ENCODE peak calls at places on chromosomes 7 and 10, in six cellular contexts. One of them, this sample, is unnamed.

GRCh38 chr10:90378524-90379076 is 479.2 kb downstream of the HTR7 start:
- DNase-seq in brain pericyte: no peak
- DNase-seq in NCI-H2081: no peak
- DNase-seq in T follicular helper cell: no peak
- DNase-seq in posterior cingulate gyrus: no peak
- DNase-seq in Right ventricle myocardium superior: no peak
- DNase-seq in this sample: peak; percentile 25

GRCh38 chr7:42877852-42878251 is 34.0 kb downstream of the C7orf25 start:
- DNase-seq in brain pericyte: no peak
- DNase-seq in NCI-H2081: no peak
- DNase-seq in T follicular helper cell: no peak
- DNase-seq in posterior cingulate gyrus: no peak
- DNase-seq in Right ventricle myocardium superior: no peak
- DNase-seq in this sample: no peak

GRCh38 chr10:61935085-61935484 is 33.6 kb downstream of the ARID5B start:
- DNase-seq in brain pericyte: no peak
- DNase-seq in NCI-H2081: no peak
- DNase-seq in T follicular helper cell: no peak
- DNase-seq in posterior cingulate gyrus: no peak
- DNase-seq in Right ventricle myocardium superior: no peak
- DNase-seq in this sample: no peak

GRCh38 chr10:76885815-76886214 is 751.8 kb downstream of the KCNMA1 start:
- DNase-seq in brain pericyte: no peak
- DNase-seq in NCI-H2081: peak; percentile 21
- DNase-seq in T follicular helper cell: no peak
- DNase-seq in posterior cingulate gyrus: no peak
- DNase-seq in Right ventricle myocardium superior: peak; percentile 58
- DNase-seq in this sample: no peak

GRCh38 chr10:114030140-114030539 is 13.5 kb upstream of the ADRB1 start:
- DNase-seq in brain pericyte: no peak
- DNase-seq in NCI-H2081: no peak
- DNase-seq in T follicular helper cell: no peak
- DNase-seq in posterior cingulate gyrus: no peak
- DNase-seq in Right ventricle myocardium superior: no peak
- DNase-seq in this sample: peak; percentile 65

GRCh38 chr10:71984798-71985388 is 20.7 kb downstream of the CHST3 start:
- DNase-seq in brain pericyte: no peak
- DNase-seq in NCI-H2081: no peak
- DNase-seq in T follicular helper cell: no peak
- DNase-seq in posterior cingulate gyrus: no peak
- DNase-seq in Right ventricle myocardium superior: peak; percentile 70
- DNase-seq in this sample: no peak

GRCh38 chr7:156419782-156420181 is 220.8 kb upstream of the RNF32 start:
- DNase-seq in brain pericyte: no peak
- DNase-seq in NCI-H2081: no peak
- DNase-seq in T follicular helper cell: no peak
- DNase-seq in posterior cingulate gyrus: no peak
- DNase-seq in Right ventricle myocardium superior: no peak
- DNase-seq in this sample: no peak

GRCh38 chr7:4998830-4999768 is 40.1 kb upstream of the MMD2 start:
- DNase-seq in brain pericyte: no peak
- DNase-seq in NCI-H2081: no peak
- DNase-seq in T follicular helper cell: no peak
- DNase-seq in posterior cingulate gyrus: no peak
- DNase-seq in Right ventricle myocardium superior: no peak
- DNase-seq in this sample: no peak

GRCh38 chr10:28811639-28812349 is 134.5 kb downstream of the BAMBI start:
- DNase-seq in brain pericyte: no peak
- DNase-seq in NCI-H2081: no peak
- DNase-seq in T follicular helper cell: no peak
- DNase-seq in posterior cingulate gyrus: no peak
- DNase-seq in Right ventricle myocardium superior: no peak
- DNase-seq in this sample: no peak

GRCh38 chr7:141698247-141699015 is 3.5 kb downstream of the DENND11 start:
- DNase-seq in brain pericyte: no peak
- DNase-seq in NCI-H2081: no peak
- DNase-seq in T follicular helper cell: no peak
- DNase-seq in posterior cingulate gyrus: no peak
- DNase-seq in Right ventricle myocardium superior: no peak
- DNase-seq in this sample: no peak

GRCh38 chr10:34446046-34446445 is 369.1 kb downstream of the PARD3 start:
- DNase-seq in brain pericyte: no peak
- DNase-seq in NCI-H2081: no peak
- DNase-seq in T follicular helper cell: no peak
- DNase-seq in posterior cingulate gyrus: no peak
- DNase-seq in Right ventricle myocardium superior: no peak
- DNase-seq in this sample: peak; percentile 18

GRCh38 chr10:133405844-133406527 is 12.0 kb downstream of the MTG1 start:
- DNase-seq in brain pericyte: no peak
- DNase-seq in NCI-H2081: no peak
- DNase-seq in T follicular helper cell: no peak
- DNase-seq in posterior cingulate gyrus: no peak
- DNase-seq in Right ventricle myocardium superior: no peak
- DNase-seq in this sample: no peak

GRCh38 chr10:79069325-79070090 is 742 bp downstream of the ZMIZ1 start:
- DNase-seq in brain pericyte: no peak
- DNase-seq in NCI-H2081: no peak
- DNase-seq in T follicular helper cell: no peak
- DNase-seq in posterior cingulate gyrus: peak; percentile 36
- DNase-seq in Right ventricle myocardium superior: peak; percentile 81
- DNase-seq in this sample: no peak

GRCh38 chr7:28128608-28129007 is 52.0 kb downstream of the JAZF1 start:
- DNase-seq in brain pericyte: no peak
- DNase-seq in NCI-H2081: no peak
- DNase-seq in T follicular helper cell: no peak
- DNase-seq in posterior cingulate gyrus: no peak
- DNase-seq in Right ventricle myocardium superior: no peak
- DNase-seq in this sample: peak; percentile 27

GRCh38 chr7:134941185-134941900 is 45.0 kb upstream of the AGBL3 start:
- DNase-seq in brain pericyte: no peak
- DNase-seq in NCI-H2081: no peak
- DNase-seq in T follicular helper cell: no peak
- DNase-seq in posterior cingulate gyrus: no peak
- DNase-seq in Right ventricle myocardium superior: no peak
- DNase-seq in this sample: peak; percentile 92

GRCh38 chr10:70192325-70192966 is 22.1 kb upstream of the SAR1A start:
- DNase-seq in brain pericyte: no peak
- DNase-seq in NCI-H2081: no peak
- DNase-seq in T follicular helper cell: no peak
- DNase-seq in posterior cingulate gyrus: no peak
- DNase-seq in Right ventricle myocardium superior: no peak
- DNase-seq in this sample: peak; percentile 95

GRCh38 chr10:110777661-110778060 is 94.1 kb upstream of the PDCD4 start:
- DNase-seq in brain pericyte: no peak
- DNase-seq in NCI-H2081: no peak
- DNase-seq in T follicular helper cell: no peak
- DNase-seq in posterior cingulate gyrus: no peak
- DNase-seq in Right ventricle myocardium superior: no peak
- DNase-seq in this sample: no peak

GRCh38 chr7:90792301-90792700 is 196.2 kb downstream of the CDK14 start:
- DNase-seq in brain pericyte: no peak
- DNase-seq in NCI-H2081: no peak
- DNase-seq in T follicular helper cell: no peak
- DNase-seq in posterior cingulate gyrus: no peak
- DNase-seq in Right ventricle myocardium superior: no peak
- DNase-seq in this sample: no peak

GRCh38 chr7:25007668-25008067 is 27.7 kb upstream of the OSBPL3 start:
- DNase-seq in brain pericyte: no peak
- DNase-seq in NCI-H2081: no peak
- DNase-seq in T follicular helper cell: no peak
- DNase-seq in posterior cingulate gyrus: no peak
- DNase-seq in Right ventricle myocardium superior: no peak
- DNase-seq in this sample: no peak

GRCh38 chr10:35135861-35136260 is 9.2 kb downstream of the CREM start:
- DNase-seq in brain pericyte: no peak
- DNase-seq in NCI-H2081: no peak
- DNase-seq in T follicular helper cell: no peak
- DNase-seq in posterior cingulate gyrus: no peak
- DNase-seq in Right ventricle myocardium superior: peak; percentile 50
- DNase-seq in this sample: no peak

GRCh38 chr10:53022663-53023088 is 250.1 kb upstream of the MBL2 start:
- DNase-seq in brain pericyte: no peak
- DNase-seq in NCI-H2081: no peak
- DNase-seq in T follicular helper cell: no peak
- DNase-seq in posterior cingulate gyrus: no peak
- DNase-seq in Right ventricle myocardium superior: no peak
- DNase-seq in this sample: no peak

GRCh38 chr7:141978351-141978750 is 4.8 kb upstream of the TAS2R38 start:
- DNase-seq in brain pericyte: no peak
- DNase-seq in NCI-H2081: no peak
- DNase-seq in T follicular helper cell: no peak
- DNase-seq in posterior cingulate gyrus: no peak
- DNase-seq in Right ventricle myocardium superior: no peak
- DNase-seq in this sample: peak; percentile 60